ENCODE peak calls at places on chromosomes 11 and 22, in four cellular contexts. V is left ventricle myocardium inferior, P is NCI-H1092 treated with DMSO at 0.1 percent for 48 hours, Z is iris pigment epithelial cell. S is an unnamed sample.

GRCh38 chr11:8092587-8093424 is 11.8 kb downstream of the TUB start:
- DNase-seq in Z (peak; percentile 71), V (peak; percentile 48), P (peak; percentile 25), S (peak; percentile 60)

GRCh38 chr22:44191036-44191454 is 10.3 kb downstream of the PARVG start:
- DNase-seq in Z (no peak), P (no peak), V (no peak), S (no peak)

GRCh38 chr11:62556102-62556871 is 9.7 kb upstream of the AHNAK start:
- DNase-seq in P (no peak), Z (peak; percentile 85), V (peak; percentile 87), S (peak; percentile 97)

GRCh38 chr11:66072518-66072917 is 2.4 kb downstream of the PACS1 start:
- DNase-seq in Z (no peak), V (no peak), P (no peak), S (no peak)

GRCh38 chr11:19869466-19869865 is 156.8 kb downstream of the NAV2 start:
- DNase-seq in V (no peak), Z (no peak), P (peak; percentile 23), S (no peak)

GRCh38 chr11:30149998-30150397 is 80.8 kb upstream of the FSHB start:
- DNase-seq in Z (no peak), V (no peak), P (no peak), S (no peak)

GRCh38 chr11:95152878-95153856 is 63.5 kb downstream of the ENDOD1 start:
- DNase-seq in P (no peak), V (no peak), Z (no peak), S (no peak)

GRCh38 chr11:113163291-113164030 is 150.9 kb upstream of the TTC12 start:
- DNase-seq in Z (no peak), V (no peak), P (no peak), S (peak; percentile 35)

GRCh38 chr22:23177197-23177596 is 3.1 kb upstream of the BCR start:
- DNase-seq in Z (no peak), V (no peak), P (no peak), S (no peak)

GRCh38 chr22:43843783-43844530 is 18.4 kb downstream of the SULT4A1 start:
- DNase-seq in P (no peak), V (no peak), Z (no peak), S (no peak)

GRCh38 chr11:96317985-96318384 is 25.0 kb downstream of the MAML2 start:
- DNase-seq in V (no peak), Z (no peak), P (no peak), S (no peak)

GRCh38 chr11:2137202-2138071 is 1.8 kb downstream of the IGF2 start:
- DNase-seq in Z (peak; percentile 87), V (peak; percentile 71), P (peak; percentile 30), S (peak; percentile 58)

GRCh38 chr22:43990044-43990443 is 34.1 kb upstream of the PARVB start:
- DNase-seq in Z (no peak), P (no peak), V (no peak), S (no peak)